ENCODE peak calls at places on chromosomes 11 and 22, in ten cellular contexts. K is activated CD8-positive, alpha-beta memory T cell treated with anti-CD3 and anti-CD28 coated beads for 24 hours; P is stimulated activated CD8-positive, alpha-beta memory T cell treated with anti-CD3 and anti-CD28 coated beads, Interleukin-15, amount 100 ng/mL, for 1 hour; E is C1 segment of cervical spinal cord; L is cardiac muscle cell; F is GM04504; Q is choroid plexus epithelial cell; A is activated CD4-positive, alpha-beta T cell treated with anti-CD3 and anti-CD28 coated beads for 24 hours; V is activated effector memory CD4-positive, alpha-beta T cell treated with Interleukin-2 at 50 U/mL for 16 hours; H is GDM1. T is an unnamed sample.

GRCh38 chr22:25742918-25743708 is 1.1 kb downstream of the MYO18B start:
- DNase-seq in L (no peak), H (no peak), A (no peak), P (no peak), V (no peak), E (no peak), F (no peak), Q (no peak), K (no peak), T (peak; percentile 17)

GRCh38 chr22:26642465-26643367 is 14.7 kb upstream of the MIAT start:
- DNase-seq in P (peak; percentile 56), K (peak; percentile 91), Q (peak; percentile 26), F (no peak), L (no peak), E (no peak), A (peak; percentile 70), H (no peak), V (peak; percentile 68), T (peak; percentile 34)

GRCh38 chr11:65640483-65641207 is 2.7 kb downstream of the SIPA1 start:
- DNase-seq in K (peak; percentile 81), V (peak; percentile 16), H (peak; percentile 92), E (no peak), P (no peak), Q (no peak), L (no peak), F (no peak), A (no peak), T (peak; percentile 83)

GRCh38 chr11:9076046-9076445 is 15.4 kb downstream of the SCUBE2 start:
- DNase-seq in V (no peak), E (no peak), P (no peak), F (no peak), Q (no peak), H (no peak), K (peak; percentile 49), L (no peak), A (no peak), T (no peak)

GRCh38 chr11:124673333-124674167 is at the start of the genes SIAE and SPA17:
- DNase-seq in A (peak; percentile 74), F (peak; percentile 92), P (peak; percentile 55), E (peak; percentile 51), H (peak; percentile 87), K (peak; percentile 92), L (peak; percentile 94), Q (peak; percentile 98), V (peak; percentile 74), T (peak; percentile 86)

GRCh38 chr11:15748673-15749190 is 607.6 kb downstream of the SOX6 start:
- DNase-seq in Q (no peak), H (no peak), F (no peak), A (no peak), P (no peak), V (no peak), K (no peak), L (no peak), E (no peak), T (no peak)

GRCh38 chr11:63816732-63817131 is 3.5 kb downstream of the SPINDOC start:
- DNase-seq in H (no peak), V (no peak), Q (no peak), F (no peak), L (no peak), P (no peak), E (no peak), A (no peak), K (no peak), T (no peak)

GRCh38 chr11:29343465-29344333 is 673.1 kb downstream of the KCNA4 start:
- DNase-seq in A (no peak), F (no peak), E (no peak), K (peak; percentile 55), Q (peak; percentile 73), P (no peak), H (peak; percentile 22), L (peak; percentile 73), V (no peak), T (peak; percentile 37)

GRCh38 chr11:33674035-33674814 is 26.4 kb downstream of the C11orf91 start:
- DNase-seq in E (no peak), K (peak; percentile 35), P (no peak), V (no peak), Q (peak; percentile 79), H (no peak), A (no peak), F (peak; percentile 64), L (no peak), T (no peak)

GRCh38 chr22:19713650-19714319 is 518 bp upstream of the SEPTIN5 start:
- DNase-seq in K (no peak), E (no peak), Q (no peak), P (no peak), L (peak; percentile 27), F (no peak), V (no peak), A (no peak), H (no peak), T (no peak)

GRCh38 chr22:21961886-21962654 is 9.4 kb upstream of the PPM1F start:
- DNase-seq in H (no peak), F (peak; percentile 29), E (no peak), A (no peak), Q (peak; percentile 56), V (no peak), K (no peak), P (no peak), L (no peak), T (no peak)

GRCh38 chr22:49045276-49045675 is 782.4 kb downstream of the BRD1 start:
- DNase-seq in Q (no peak), P (no peak), K (no peak), H (no peak), L (no peak), A (no peak), F (no peak), E (no peak), V (no peak), T (no peak)

GRCh38 chr22:20424937-20425587 is 12.6 kb downstream of the SCARF2 start:
- DNase-seq in K (no peak), H (no peak), V (no peak), E (no peak), A (no peak), P (no peak), F (no peak), L (no peak), Q (no peak), T (no peak)

GRCh38 chr22:37386441-37386840 is 40.8 kb downstream of the ELFN2 start:
- DNase-seq in Q (no peak), A (no peak), H (no peak), E (no peak), L (no peak), K (no peak), P (no peak), F (no peak), V (no peak), T (no peak)

GRCh38 chr11:76657139-76657823 is 13.3 kb downstream of the LRRC32 start:
- DNase-seq in Q (no peak), E (no peak), H (no peak), V (no peak), P (no peak), K (no peak), A (no peak), F (no peak), L (no peak), T (no peak)

GRCh38 chr11:44416776-44417175 is 106.8 kb upstream of the ALX4 start:
- DNase-seq in E (no peak), V (no peak), Q (no peak), H (no peak), L (no peak), P (no peak), K (peak; percentile 28), F (no peak), A (no peak), T (no peak)

GRCh38 chr11:7004482-7004881 is 15.7 kb downstream of the ZNF214 start:
- DNase-seq in F (peak; percentile 48), E (no peak), L (no peak), P (no peak), Q (peak; percentile 44), V (no peak), H (no peak), K (no peak), A (no peak), T (no peak)

GRCh38 chr22:47188337-47189055 is 426.0 kb downstream of the TBC1D22A start:
- DNase-seq in P (no peak), V (no peak), A (no peak), K (no peak), Q (no peak), F (no peak), E (no peak), H (no peak), L (no peak), T (no peak)

GRCh38 chr22:50199836-50200332 is 927 bp upstream of the SELENOO start:
- DNase-seq in V (no peak), Q (no peak), L (peak; percentile 44), A (no peak), H (no peak), P (no peak), K (peak; percentile 68), F (no peak), E (no peak), T (no peak)

GRCh38 chr22:42069801-42070516 is 653 bp downstream of the NAGA start:
- DNase-seq in P (no peak), Q (no peak), E (no peak), K (no peak), H (peak; percentile 55), F (no peak), V (no peak), L (no peak), A (no peak), T (peak; percentile 48)

T was measured in Kasumi-1.